ENCODE peak calls at places on chromosomes 4 and X, in nine cellular contexts. W, P, O, X, R, C, Z, J and D are unnamed samples.

GRCh38 chr4:51930557-51930956 is 87.6 kb downstream of the DCUN1D4 start:
- DNase-seq in R (no peak), P (no peak), O (no peak), Z (no peak), X (no peak), C (no peak), W (no peak), J (no peak), D (no peak)

GRCh38 chr4:85919488-85919887 is 440.4 kb downstream of the MAPK10 start:
- DNase-seq in Z (no peak), P (no peak), W (no peak), R (no peak), X (no peak), C (no peak), J (no peak), O (no peak), D (no peak)

GRCh38 chrX:24332868-24333267 is 19.0 kb upstream of the SUPT20HL2 start:
- DNase-seq in Z (no peak), C (no peak), J (no peak), O (no peak), P (no peak), R (no peak), X (peak), W (no peak), D (no peak)

GRCh38 chr4:103032575-103032974 is 13.1 kb upstream of the SLC9B1 start:
- DNase-seq in W (no peak), Z (peak), O (no peak), J (no peak), X (peak), P (no peak), C (no peak), R (no peak), D (peak)

GRCh38 chrX:109760241-109760921 is 27.3 kb upstream of the ACSL4 start:
- DNase-seq in W (no peak), X (no peak), C (no peak), R (no peak), Z (no peak), O (no peak), J (no peak), P (no peak), D (no peak)

GRCh38 chr4:66178901-66179300 is 508.6 kb upstream of the EPHA5 start:
- DNase-seq in Z (no peak), R (no peak), X (peak), C (no peak), O (no peak), P (no peak), J (no peak), W (no peak), D (peak)

GRCh38 chrX:130028196-130028595 is 45.8 kb downstream of the BCORL1 start:
- DNase-seq in O (peak), J (peak), W (peak), C (no peak), X (peak), R (no peak), P (peak), Z (peak), D (peak)

GRCh38 chrX:50721771-50722521 is 92.0 kb downstream of the SHROOM4 start:
- DNase-seq in O (no peak), J (no peak), W (no peak), R (no peak), Z (peak), P (no peak), X (no peak), C (no peak), D (peak)

GRCh38 chr4:184397516-184398163 is 76.7 kb downstream of the IRF2 start:
- DNase-seq in Z (no peak), J (no peak), P (no peak), X (no peak), O (no peak), W (no peak), C (peak), R (no peak), D (no peak)

GRCh38 chr4:128279624-128280225 is 7.9 kb downstream of the PGRMC2 start:
- DNase-seq in R (no peak), J (no peak), O (no peak), X (no peak), P (no peak), W (no peak), C (no peak), Z (no peak), D (no peak)

GRCh38 chrX:117120700-117121099 is 657.9 kb upstream of the CT83 start:
- DNase-seq in R (no peak), W (no peak), O (no peak), P (no peak), Z (no peak), X (no peak), J (no peak), C (no peak), D (no peak)

GRCh38 chr4:107719211-107719926 is 665 bp downstream of the PAPSS1 start:
- DNase-seq in O (no peak), R (no peak), P (peak), X (peak), Z (peak), J (no peak), C (no peak), W (peak), D (no peak)

GRCh38 chr4:136412708-136413107 is 1119.6 kb downstream of the PCDH18 start:
- DNase-seq in O (no peak), R (no peak), W (no peak), P (no peak), X (no peak), C (no peak), J (no peak), Z (no peak), D (no peak)

GRCh38 chrX:48573690-48574269 is 504 bp upstream of the RBM3 start:
- DNase-seq in P (no peak), C (peak), X (peak), O (peak), W (no peak), R (peak), Z (no peak), J (no peak), D (no peak)